ENCODE peak calls at places on chromosome 17, in four cellular contexts. O is H1; C is effector memory CD4-positive, alpha-beta T cell; R is keratinocyte. G is an unnamed sample.

GRCh38 chr17:8144401-8145295 is 7.6 kb downstream of the PER1 start:
- DNase-seq in O (no peak), C (no peak), R (no peak), G (no peak)

GRCh38 chr17:75323043-75323591 is 33.9 kb upstream of the SLC25A19 start:
- DNase-seq in R (peak; percentile 60), O (peak; percentile 74), C (peak; percentile 76), G (peak; percentile 89)

GRCh38 chr17:9575381-9576072 is at the start of gene STX8:
- DNase-seq in R (peak; percentile 30), C (peak; percentile 49), O (peak; percentile 43), G (peak; percentile 80)

GRCh38 chr17:43679401-43679800 is 17.7 kb upstream of the MEOX1 start:
- DNase-seq in O (no peak), C (no peak), R (no peak), G (no peak)

GRCh38 chr17:42673885-42674754 is 2.7 kb downstream of the PLEKHH3 start:
- DNase-seq in C (no peak), R (no peak), O (no peak), G (no peak)

GRCh38 chr17:38509008-38509771 is 80.9 kb downstream of the ARHGAP23 start:
- DNase-seq in R (peak; percentile 91), C (peak; percentile 20), O (peak; percentile 93), G (peak; percentile 83)

GRCh38 chr17:72349508-72350472 is 229.0 kb downstream of the SOX9 start:
- DNase-seq in C (no peak), R (no peak), O (no peak), G (no peak)

GRCh38 chr17:78001182-78001581 is 42.7 kb downstream of the TNRC6C start:
- DNase-seq in C (no peak), O (no peak), R (no peak), G (no peak)

GRCh38 chr17:72789711-72790110 is 302.8 kb downstream of the SLC39A11 start:
- DNase-seq in C (no peak), O (no peak), R (no peak), G (no peak)

GRCh38 chr17:69539781-69540319 is 125.4 kb downstream of the MAP2K6 start:
- DNase-seq in R (no peak), C (no peak), O (no peak), G (no peak)

GRCh38 chr17:45732926-45733505 is 51.1 kb upstream of the CRHR1 start:
- DNase-seq in R (no peak), O (no peak), C (no peak), G (no peak)

DNA sequence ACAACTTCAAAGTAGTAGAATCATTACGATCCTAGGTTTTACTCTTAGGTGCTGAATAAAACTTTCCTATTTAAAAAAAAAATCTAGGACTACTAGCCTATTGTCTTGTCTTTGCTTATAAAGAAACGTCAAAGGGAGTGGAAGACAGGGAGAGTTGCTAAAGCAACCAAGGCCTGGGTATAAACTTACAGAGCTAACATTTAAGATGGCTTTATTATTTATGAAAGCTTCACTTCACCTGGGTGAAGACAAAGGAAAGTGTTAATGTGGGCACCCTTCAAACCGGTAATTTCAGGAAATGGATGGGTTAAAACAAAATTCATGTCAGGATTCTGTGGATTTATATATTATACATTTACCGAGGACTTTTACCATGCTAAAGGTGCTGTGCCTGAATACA is 2.5 kb downstream of the DUSP14 start:
- DNase-seq in O (no peak), R (no peak), C (no peak), G (no peak)
- H3K4me3 ChIP-seq in O (no peak overlapping the region), R (peak overlapping the region; percentile 67), C (no peak overlapping the region), G (no peak overlapping the region)

DNA sequence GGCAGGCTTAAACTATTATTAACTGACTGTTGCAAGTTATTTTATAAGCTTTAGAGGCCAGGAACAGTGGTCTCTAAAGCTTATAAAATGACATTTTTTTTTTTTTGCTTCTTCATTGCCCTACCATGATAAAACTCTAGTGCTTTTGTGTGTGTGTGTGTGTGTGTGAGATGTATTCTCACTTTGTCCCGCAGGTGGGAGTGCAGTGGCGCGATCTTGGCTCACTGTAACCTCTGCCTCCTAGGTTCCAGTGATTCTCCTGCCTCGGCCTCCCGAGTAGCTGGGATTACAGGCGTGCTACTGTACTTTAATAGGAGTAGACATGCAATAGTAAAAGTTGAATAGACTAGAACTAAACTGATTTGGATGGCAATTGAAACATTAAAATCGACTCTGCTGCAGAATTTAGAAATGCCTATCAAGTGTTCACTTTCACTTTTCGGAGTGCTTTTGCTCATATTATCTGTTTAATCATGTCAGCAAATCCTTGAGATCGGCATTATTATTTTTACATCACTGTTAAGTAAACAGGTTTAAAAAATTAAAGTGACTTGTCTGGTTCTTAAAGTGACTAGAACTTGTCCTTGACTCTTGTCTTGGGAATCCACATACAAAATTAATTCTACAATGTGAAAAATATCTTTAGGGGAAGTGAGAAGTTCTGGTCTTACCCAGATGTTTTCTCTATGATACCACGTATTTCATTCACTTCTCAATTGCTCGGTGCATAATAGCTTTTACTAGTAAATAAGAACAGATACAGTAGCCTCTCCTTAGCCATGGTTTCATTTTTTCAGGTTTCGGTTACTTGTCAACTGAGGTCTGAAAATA is 8.4 kb upstream of the PCTP start:
- DNase-seq in C (no peak), R (no peak), O (no peak), G (no peak)
- H3K4me3 ChIP-seq in C (no peak overlapping the region), R (no peak overlapping the region), O (no peak overlapping the region), G (no peak overlapping the region)

DNA sequence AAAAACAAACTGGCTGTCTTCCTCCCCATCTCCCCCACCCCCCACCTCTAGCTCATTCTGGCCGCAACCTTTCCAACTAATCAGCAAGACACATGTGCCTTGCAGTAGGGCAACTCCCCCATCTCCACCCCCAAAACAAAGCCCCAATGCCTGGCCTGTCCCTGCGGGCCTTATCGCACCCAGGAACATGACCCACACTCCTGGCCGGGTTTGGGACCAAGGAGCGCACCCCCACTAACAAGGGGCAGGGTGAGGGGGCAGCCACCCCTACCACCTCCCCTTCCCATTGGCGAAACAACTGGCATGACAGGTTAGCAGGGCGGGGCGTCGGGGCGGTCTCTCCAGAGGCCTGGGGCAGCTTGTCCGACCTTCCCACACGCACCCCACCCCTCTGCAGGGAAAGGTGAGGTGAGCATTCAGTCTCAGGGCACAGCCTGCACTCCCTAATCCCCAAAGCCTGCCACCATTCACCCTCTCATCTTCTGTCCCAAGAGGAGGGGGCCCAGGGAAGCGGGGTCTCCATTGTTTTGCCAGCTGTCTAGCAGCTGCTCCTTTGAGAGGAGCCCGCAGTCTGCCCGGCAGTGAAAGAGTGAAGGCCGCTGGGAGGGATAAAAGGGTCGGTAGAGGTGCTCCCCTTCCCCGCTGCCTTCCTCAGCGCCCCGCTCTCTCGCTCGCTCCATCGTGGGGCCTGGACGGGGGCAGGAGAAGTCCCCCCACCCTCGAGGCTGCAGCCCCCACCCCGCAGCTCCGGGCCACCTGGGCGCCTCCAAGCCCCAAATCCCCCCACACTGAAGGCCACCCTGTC is 764 bp downstream of the MYO18A start:
- DNase-seq in C (no peak), R (peak; percentile 90), O (peak; percentile 70), G (no peak)
- H3K4me3 ChIP-seq in C (peak overlapping the region; percentile 35), R (peak overlapping the region; percentile 55), O (peak overlapping the region; percentile 58), G (peak overlapping the region; percentile 52)

DNA sequence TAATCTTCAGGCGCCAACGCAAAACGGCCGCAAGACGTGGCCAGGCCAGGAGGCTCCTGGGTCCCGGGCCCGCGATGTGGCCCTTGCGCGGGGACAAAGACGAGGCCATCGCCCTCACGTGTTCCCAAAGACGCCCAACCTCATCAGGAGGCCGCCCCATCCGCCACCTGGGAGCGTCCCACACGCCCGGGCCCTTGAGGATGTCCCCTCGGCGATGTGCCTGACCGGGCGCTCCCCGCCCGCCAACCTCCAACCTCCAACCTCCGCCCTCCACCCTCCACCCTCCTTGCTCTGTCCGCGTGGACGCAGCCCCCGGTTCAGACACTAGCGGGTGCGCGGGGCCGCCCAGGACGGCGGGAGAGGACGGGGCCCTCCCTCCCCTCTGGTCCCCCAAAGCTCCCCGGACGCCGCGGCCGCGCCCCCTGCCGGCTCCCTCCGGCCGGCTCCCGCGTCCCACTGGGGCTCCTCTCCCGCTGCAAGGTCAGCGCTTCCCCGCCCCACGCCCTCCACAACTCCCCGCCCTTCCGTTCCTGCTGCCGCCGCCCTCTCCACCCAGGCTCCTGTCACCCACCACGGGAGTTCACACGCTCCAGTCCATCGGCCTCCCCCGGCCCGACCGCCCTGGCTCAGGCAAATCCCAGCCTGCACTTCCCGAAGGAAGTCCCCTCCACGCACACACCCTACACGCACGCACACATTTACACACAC is 250.8 kb upstream of the RPL38 start:
- DNase-seq in O (no peak), R (no peak), C (no peak), G (no peak)
- H3K4me3 ChIP-seq in O (peak overlapping the region; percentile 49), R (no peak overlapping the region), C (peak overlapping the region; percentile 56), G (no peak overlapping the region)

DNA sequence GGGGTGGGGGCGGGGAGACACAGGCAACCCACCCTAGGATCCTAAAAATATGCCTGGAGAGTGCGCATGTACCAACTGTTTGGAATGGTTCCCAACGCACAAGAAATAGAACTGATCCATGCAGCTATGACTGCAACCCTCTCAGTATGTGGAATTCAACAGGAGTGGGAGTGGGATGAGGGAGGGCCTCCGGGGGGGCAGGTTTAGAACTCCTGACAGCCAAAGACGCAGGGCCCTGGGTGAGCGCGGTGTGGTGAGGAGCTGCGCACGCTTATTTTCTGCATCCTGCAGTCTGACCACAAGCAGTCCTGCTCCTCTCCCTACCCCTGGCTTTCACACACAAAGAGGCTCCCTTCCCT is 1.2 kb upstream of the P2RX5 start:
- DNase-seq in R (no peak), O (no peak), C (no peak), G (no peak)
- H3K4me3 ChIP-seq in R (no peak overlapping the region), O (no peak overlapping the region), C (no peak overlapping the region), G (no peak overlapping the region)

GRCh38 chr17:79007504-79008381 is 1.8 kb downstream of the CANT1 start:
- DNase-seq in O (no peak), C (no peak), R (no peak), G (peak; percentile 50)
- H3K4me3 ChIP-seq in O (no peak overlapping the region), C (no peak overlapping the region), R (no peak overlapping the region), G (peak overlapping the region; percentile 97)